ENCODE peak calls at places on chromosomes 7 and 10, in nine cellular contexts. One of them, this sample, is unnamed.

GRCh38 chr7:44898059-44898458 is 12.7 kb upstream of the PURB start:
- DNase-seq in mucosa of gallbladder: no peak
- DNase-seq in dermis microvascular lymphatic vessel endothelial cell: no peak
- DNase-seq in HEK293T: no peak
- DNase-seq in AG08396: no peak
- DNase-seq in aorta: no peak
- DNase-seq in stimulated activated naive B cell treated with anti-CD40 and anti-IgM and Interleukin-4, amounts not matched to agents 10 μg/mL and 1 μg/mL and 100 μg/mL, for 72 hours: no peak
- DNase-seq in lower lobe of right lung: no peak
- DNase-seq in EL: no peak
- DNase-seq in this sample: no peak

GRCh38 chr10:60236869-60237524 is 152.7 kb downstream of the ANK3 start:
- DNase-seq in aorta: no peak
- DNase-seq in dermis microvascular lymphatic vessel endothelial cell: peak
- DNase-seq in HEK293T: no peak
- DNase-seq in lower lobe of right lung: peak
- DNase-seq in AG08396: peak
- DNase-seq in mucosa of gallbladder: peak
- DNase-seq in stimulated activated naive B cell treated with anti-CD40 and anti-IgM and Interleukin-4, amounts not matched to agents 10 μg/mL and 1 μg/mL and 100 μg/mL, for 72 hours: peak
- DNase-seq in EL: peak
- DNase-seq in this sample: peak

GRCh38 chr10:33749809-33750208 is 415.3 kb upstream of the NRP1 start:
- DNase-seq in aorta: no peak
- DNase-seq in mucosa of gallbladder: no peak
- DNase-seq in stimulated activated naive B cell treated with anti-CD40 and anti-IgM and Interleukin-4, amounts not matched to agents 10 μg/mL and 1 μg/mL and 100 μg/mL, for 72 hours: no peak
- DNase-seq in lower lobe of right lung: no peak
- DNase-seq in AG08396: no peak
- DNase-seq in dermis microvascular lymphatic vessel endothelial cell: no peak
- DNase-seq in EL: no peak
- DNase-seq in HEK293T: no peak
- DNase-seq in this sample: no peak

GRCh38 chr10:3407208-3407607 is 234.6 kb upstream of the PITRM1 start:
- DNase-seq in EL: peak
- DNase-seq in HEK293T: no peak
- DNase-seq in lower lobe of right lung: no peak
- DNase-seq in dermis microvascular lymphatic vessel endothelial cell: no peak
- DNase-seq in AG08396: no peak
- DNase-seq in stimulated activated naive B cell treated with anti-CD40 and anti-IgM and Interleukin-4, amounts not matched to agents 10 μg/mL and 1 μg/mL and 100 μg/mL, for 72 hours: no peak
- DNase-seq in aorta: no peak
- DNase-seq in mucosa of gallbladder: no peak
- DNase-seq in this sample: no peak

GRCh38 chr7:136293841-136294391 is 316.8 kb upstream of the MTPN start:
- DNase-seq in dermis microvascular lymphatic vessel endothelial cell: no peak
- DNase-seq in EL: no peak
- DNase-seq in stimulated activated naive B cell treated with anti-CD40 and anti-IgM and Interleukin-4, amounts not matched to agents 10 μg/mL and 1 μg/mL and 100 μg/mL, for 72 hours: no peak
- DNase-seq in HEK293T: no peak
- DNase-seq in AG08396: no peak
- DNase-seq in lower lobe of right lung: no peak
- DNase-seq in mucosa of gallbladder: no peak
- DNase-seq in aorta: no peak
- DNase-seq in this sample: no peak

GRCh38 chr7:32941181-32941995 is 15.9 kb upstream of the FKBP9 start:
- DNase-seq in mucosa of gallbladder: no peak
- DNase-seq in HEK293T: no peak
- DNase-seq in dermis microvascular lymphatic vessel endothelial cell: peak
- DNase-seq in EL: peak
- DNase-seq in lower lobe of right lung: no peak
- DNase-seq in stimulated activated naive B cell treated with anti-CD40 and anti-IgM and Interleukin-4, amounts not matched to agents 10 μg/mL and 1 μg/mL and 100 μg/mL, for 72 hours: no peak
- DNase-seq in aorta: no peak
- DNase-seq in AG08396: no peak
- DNase-seq in this sample: no peak

GRCh38 chr10:79089579-79090110 is 20.9 kb downstream of the ZMIZ1 start:
- DNase-seq in dermis microvascular lymphatic vessel endothelial cell: no peak
- DNase-seq in HEK293T: no peak
- DNase-seq in stimulated activated naive B cell treated with anti-CD40 and anti-IgM and Interleukin-4, amounts not matched to agents 10 μg/mL and 1 μg/mL and 100 μg/mL, for 72 hours: no peak
- DNase-seq in lower lobe of right lung: no peak
- DNase-seq in aorta: no peak
- DNase-seq in mucosa of gallbladder: no peak
- DNase-seq in AG08396: no peak
- DNase-seq in EL: no peak
- DNase-seq in this sample: no peak

GRCh38 chr7:50554431-50554830 is 10.8 kb downstream of the DDC start:
- DNase-seq in HEK293T: no peak
- DNase-seq in mucosa of gallbladder: no peak
- DNase-seq in aorta: no peak
- DNase-seq in lower lobe of right lung: no peak
- DNase-seq in dermis microvascular lymphatic vessel endothelial cell: no peak
- DNase-seq in stimulated activated naive B cell treated with anti-CD40 and anti-IgM and Interleukin-4, amounts not matched to agents 10 μg/mL and 1 μg/mL and 100 μg/mL, for 72 hours: no peak
- DNase-seq in AG08396: no peak
- DNase-seq in EL: no peak
- DNase-seq in this sample: no peak

This sample was measured in GM12864.